ENCODE peak calls at places on chromosomes 12 and 14, in five cellular contexts. One of them, this sample, is unnamed.

GRCh38 chr12:114682920-114683708 is 861 bp downstream of the TBX3 start:
- DNase-seq in endothelial cell of umbilical vein: peak; percentile 17
- DNase-seq in tibial nerve: no peak
- DNase-seq in ovary: peak; percentile 55
- DNase-seq in sigmoid colon: no peak
- DNase-seq in this sample: no peak

GRCh38 chr12:6039894-6040601 is 84.4 kb downstream of the VWF start:
- DNase-seq in endothelial cell of umbilical vein: peak; percentile 69
- DNase-seq in tibial nerve: no peak
- DNase-seq in ovary: peak; percentile 61
- DNase-seq in sigmoid colon: peak; percentile 69
- DNase-seq in this sample: peak; percentile 48

GRCh38 chr14:54133896-54134295 is 177.3 kb upstream of the BMP4 start:
- DNase-seq in endothelial cell of umbilical vein: no peak
- DNase-seq in tibial nerve: no peak
- DNase-seq in ovary: no peak
- DNase-seq in sigmoid colon: no peak
- DNase-seq in this sample: no peak

GRCh38 chr14:57299511-57299910 is 30.7 kb downstream of the AP5M1 start:
- DNase-seq in endothelial cell of umbilical vein: no peak
- DNase-seq in tibial nerve: no peak
- DNase-seq in ovary: no peak
- DNase-seq in sigmoid colon: no peak
- DNase-seq in this sample: no peak

GRCh38 chr12:3988519-3989217 is 115.5 kb upstream of the PARP11 start:
- DNase-seq in endothelial cell of umbilical vein: no peak
- DNase-seq in tibial nerve: no peak
- DNase-seq in ovary: no peak
- DNase-seq in sigmoid colon: no peak
- DNase-seq in this sample: no peak

GRCh38 chr12:34399631-34400422 is 377.5 kb downstream of the ALG10 start:
- DNase-seq in endothelial cell of umbilical vein: no peak
- DNase-seq in tibial nerve: peak; percentile 1
- DNase-seq in ovary: peak; percentile 3
- DNase-seq in sigmoid colon: peak; percentile 45
- DNase-seq in this sample: peak; percentile 10

GRCh38 chr12:69069479-69069878 is 136.5 kb upstream of the CPM start:
- DNase-seq in endothelial cell of umbilical vein: no peak
- DNase-seq in tibial nerve: no peak
- DNase-seq in ovary: no peak
- DNase-seq in sigmoid colon: no peak
- DNase-seq in this sample: no peak

GRCh38 chr12:110079477-110080400 is 31.4 kb upstream of the C12orf76 start:
- DNase-seq in endothelial cell of umbilical vein: peak; percentile 37
- DNase-seq in tibial nerve: peak; percentile 38
- DNase-seq in ovary: no peak
- DNase-seq in sigmoid colon: peak; percentile 72
- DNase-seq in this sample: no peak

GRCh38 chr14:51776102-51776894 is 84.1 kb upstream of the GNG2 start:
- DNase-seq in endothelial cell of umbilical vein: peak; percentile 58
- DNase-seq in tibial nerve: peak; percentile 32
- DNase-seq in ovary: peak; percentile 57
- DNase-seq in sigmoid colon: peak; percentile 75
- DNase-seq in this sample: peak; percentile 75

GRCh38 chr12:55515696-55516095 is 23.5 kb downstream of the OR6C68 start:
- DNase-seq in endothelial cell of umbilical vein: no peak
- DNase-seq in tibial nerve: no peak
- DNase-seq in ovary: no peak
- DNase-seq in sigmoid colon: no peak
- DNase-seq in this sample: no peak

GRCh38 chr14:100294963-100295330 is 11.3 kb downstream of the SLC25A29 start:
- DNase-seq in endothelial cell of umbilical vein: no peak
- DNase-seq in tibial nerve: no peak
- DNase-seq in ovary: no peak
- DNase-seq in sigmoid colon: peak; percentile 56
- DNase-seq in this sample: no peak

GRCh38 chr14:61561657-61562276 is 133.5 kb upstream of the HIF1A start:
- DNase-seq in endothelial cell of umbilical vein: peak; percentile 99
- DNase-seq in tibial nerve: no peak
- DNase-seq in ovary: peak; percentile 56
- DNase-seq in sigmoid colon: peak; percentile 83
- DNase-seq in this sample: peak; percentile 67

DNA sequence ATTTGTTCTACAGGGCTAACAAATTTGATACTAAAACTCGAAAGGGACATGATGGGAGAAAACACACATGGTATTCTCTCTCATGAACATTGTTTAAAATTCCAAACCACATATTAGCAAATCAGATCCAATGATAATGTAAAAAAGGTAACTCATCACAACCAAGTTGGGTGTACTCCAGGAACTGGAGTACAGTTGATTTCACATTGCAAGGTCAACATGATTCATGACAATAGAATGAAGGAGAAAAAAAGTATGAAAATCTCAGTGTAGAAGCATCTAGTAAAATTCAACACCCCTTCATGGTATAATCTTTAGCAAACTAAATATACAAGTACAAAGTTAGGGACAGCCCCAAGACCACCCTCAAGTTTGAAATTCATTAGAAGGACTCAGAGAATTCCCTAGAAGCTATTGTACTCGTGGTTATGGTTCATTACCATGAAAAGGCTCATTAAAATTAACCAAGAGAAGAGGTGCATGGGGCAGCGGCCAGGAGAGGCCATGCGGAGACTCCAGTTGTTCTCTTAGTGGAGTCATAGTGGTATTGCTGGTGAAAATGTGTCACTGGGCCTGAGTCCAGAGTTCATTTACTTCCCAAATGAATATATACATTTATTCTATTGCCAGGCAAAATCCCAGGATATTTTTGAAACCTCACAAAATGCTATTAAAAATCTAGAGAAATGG is 3.1 kb upstream of the CDCA4 start:
- DNase-seq in endothelial cell of umbilical vein: no peak
- DNase-seq in tibial nerve: no peak
- DNase-seq in ovary: no peak
- DNase-seq in sigmoid colon: no peak
- DNase-seq in this sample: no peak
- TF ChIP-seq POLR2A in endothelial cell of umbilical vein: no peak
- TF ChIP-seq POLR2A in tibial nerve: no peak
- TF ChIP-seq POLR2A in ovary: no peak
- TF ChIP-seq POLR2A in sigmoid colon: no peak
- TF ChIP-seq POLR2A in this sample: no peak

GRCh38 chr12:48135027-48135426 is 15.9 kb downstream of the PFKM start:
- DNase-seq in endothelial cell of umbilical vein: no peak
- DNase-seq in tibial nerve: no peak
- DNase-seq in ovary: no peak
- DNase-seq in sigmoid colon: no peak
- DNase-seq in this sample: no peak
- H3K27ac ChIP-seq in endothelial cell of umbilical vein: no peak overlapping the region
- H3K27ac ChIP-seq in tibial nerve: no peak overlapping the region
- H3K27ac ChIP-seq in ovary: no peak overlapping the region
- H3K27ac ChIP-seq in sigmoid colon: no peak overlapping the region
- H3K27ac ChIP-seq in this sample: no peak overlapping the region

DNA sequence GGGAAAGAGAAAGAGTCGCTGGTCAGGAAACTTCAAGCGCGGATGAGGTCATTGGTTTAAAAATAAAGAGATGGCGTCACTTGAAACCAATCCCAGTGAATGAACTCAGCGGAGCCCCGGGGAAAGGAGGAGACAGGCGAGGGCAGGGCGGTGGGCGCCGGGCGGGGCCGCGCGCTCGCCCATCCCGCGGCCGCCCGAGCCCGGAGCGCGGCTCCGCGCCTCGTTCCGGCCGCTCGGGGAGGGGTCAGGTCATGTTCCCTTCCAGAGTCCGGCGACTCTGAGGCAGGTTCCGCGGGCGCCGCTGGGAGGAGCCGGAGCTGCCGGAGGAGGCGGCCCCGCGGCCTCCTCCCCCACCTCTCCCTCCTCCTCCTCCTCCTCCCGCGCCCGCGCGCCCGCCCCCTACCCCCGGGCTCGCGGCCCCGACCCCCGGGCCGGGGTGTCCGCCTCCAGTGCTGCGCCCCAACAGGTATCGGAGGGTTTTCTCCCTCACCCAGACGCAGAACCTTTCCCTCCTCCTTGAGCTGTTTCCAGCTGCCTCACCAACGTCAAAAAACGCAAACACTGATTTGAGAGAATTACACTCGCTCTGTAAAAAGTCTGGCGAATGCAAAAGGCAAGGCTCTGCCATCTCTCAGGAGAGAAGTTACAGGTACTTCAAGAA is at the start of gene DUSP16:
- DNase-seq in endothelial cell of umbilical vein: peak; percentile 95
- DNase-seq in tibial nerve: peak; percentile 82
- DNase-seq in ovary: peak; percentile 93
- DNase-seq in sigmoid colon: peak; percentile 94
- DNase-seq in this sample: peak; percentile 93
- TF ChIP-seq POLR2A in endothelial cell of umbilical vein: peak; percentile 56
- TF ChIP-seq POLR2A in tibial nerve: peak; percentile 86
- TF ChIP-seq POLR2A in ovary: peak; percentile 82
- TF ChIP-seq POLR2A in sigmoid colon: no peak
- TF ChIP-seq POLR2A in this sample: peak; percentile 91

GRCh38 chr12:27592548-27592947 is 68.5 kb downstream of the PPFIBP1 start:
- DNase-seq in endothelial cell of umbilical vein: peak; percentile 67
- DNase-seq in tibial nerve: no peak
- DNase-seq in ovary: no peak
- DNase-seq in sigmoid colon: peak; percentile 71
- DNase-seq in this sample: peak; percentile 66
- H3K27ac ChIP-seq in endothelial cell of umbilical vein: no peak overlapping the region
- H3K27ac ChIP-seq in tibial nerve: no peak overlapping the region
- H3K27ac ChIP-seq in ovary: no peak overlapping the region
- H3K27ac ChIP-seq in sigmoid colon: peak overlapping the region; percentile 32
- H3K27ac ChIP-seq in this sample: peak overlapping the region; percentile 52

GRCh38 chr12:113334786-113335539 is at the start of gene SLC8B1:
- DNase-seq in endothelial cell of umbilical vein: peak; percentile 75
- DNase-seq in tibial nerve: peak; percentile 90
- DNase-seq in ovary: peak; percentile 94
- DNase-seq in sigmoid colon: peak; percentile 94
- DNase-seq in this sample: peak; percentile 85
- TF ChIP-seq POLR2A in endothelial cell of umbilical vein: peak; percentile 83
- TF ChIP-seq POLR2A in tibial nerve: peak; percentile 84
- TF ChIP-seq POLR2A in ovary: peak; percentile 92
- TF ChIP-seq POLR2A in sigmoid colon: peak; percentile 60
- TF ChIP-seq POLR2A in this sample: peak; percentile 91

GRCh38 chr12:54429014-54429471 is 10.0 kb upstream of the ITGA5 start:
- DNase-seq in endothelial cell of umbilical vein: no peak
- DNase-seq in tibial nerve: no peak
- DNase-seq in ovary: no peak
- DNase-seq in sigmoid colon: peak; percentile 89
- DNase-seq in this sample: peak; percentile 42
- H3K27ac ChIP-seq in endothelial cell of umbilical vein: peak overlapping the region; percentile 91
- H3K27ac ChIP-seq in tibial nerve: no peak overlapping the region
- H3K27ac ChIP-seq in ovary: no peak overlapping the region
- H3K27ac ChIP-seq in sigmoid colon: peak overlapping the region; percentile 99
- H3K27ac ChIP-seq in this sample: peak overlapping the region; percentile 61

GRCh38 chr12:108123382-108123781 is 5.7 kb upstream of the WSCD2 start:
- DNase-seq in endothelial cell of umbilical vein: no peak
- DNase-seq in tibial nerve: no peak
- DNase-seq in ovary: no peak
- DNase-seq in sigmoid colon: no peak
- DNase-seq in this sample: no peak
- TF ChIP-seq POLR2A in endothelial cell of umbilical vein: no peak
- TF ChIP-seq POLR2A in tibial nerve: no peak
- TF ChIP-seq POLR2A in ovary: no peak
- TF ChIP-seq POLR2A in sigmoid colon: no peak
- TF ChIP-seq POLR2A in this sample: no peak